ENCODE peak calls at places on chromosomes 11 and 22, in eight cellular contexts. Q, R, C, D, X, A, V and G are unnamed samples.

GRCh38 chr11:36151933-36152580 is 137.2 kb downstream of the COMMD9 start:
- DNase-seq in Q (no peak), X (no peak), V (no peak), R (no peak), A (no peak), D (no peak), C (no peak), G (no peak)

GRCh38 chr22:36317658-36318271 is 64.8 kb downstream of the APOL1 start:
- DNase-seq in Q (no peak), D (no peak), C (no peak), V (peak), R (no peak), X (no peak), A (no peak), G (no peak)

GRCh38 chr22:21707677-21708076 is 27.9 kb downstream of the YPEL1 start:
- DNase-seq in R (no peak), Q (no peak), V (no peak), A (no peak), X (no peak), D (no peak), C (no peak), G (no peak)

GRCh38 chr22:39090426-39091064 is 6.5 kb upstream of the APOBEC3H start:
- DNase-seq in A (no peak), C (peak), D (no peak), V (peak), X (peak), Q (no peak), R (no peak), G (peak)

GRCh38 chr11:61473370-61474025 is 35.1 kb upstream of the LRRC10B start:
- DNase-seq in D (no peak), C (no peak), V (peak), A (no peak), X (no peak), R (no peak), Q (no peak), G (no peak)

GRCh38 chr11:126115820-126116319 is 53.2 kb upstream of the CDON start:
- DNase-seq in X (no peak), A (peak), D (peak), C (peak), V (no peak), Q (peak), R (peak), G (no peak)

GRCh38 chr22:38834215-38834953 is 9.4 kb downstream of the NPTXR start:
- DNase-seq in A (no peak), X (no peak), V (no peak), D (no peak), Q (no peak), R (no peak), C (no peak), G (no peak)

GRCh38 chr22:32708835-32709234 is 92.7 kb upstream of the TIMP3 start:
- DNase-seq in V (no peak), C (peak), X (no peak), D (no peak), A (no peak), Q (no peak), R (peak), G (no peak)

GRCh38 chr22:47089374-47089773 is 326.9 kb downstream of the TBC1D22A start:
- DNase-seq in A (no peak), R (peak), X (no peak), V (no peak), C (no peak), D (no peak), Q (no peak), G (no peak)

GRCh38 chr11:118889796-118890195 is 6.1 kb downstream of the CXCR5 start:
- DNase-seq in Q (no peak), A (peak), X (no peak), C (peak), D (no peak), V (no peak), R (peak), G (no peak)

GRCh38 chr11:61512435-61512834 is 3.9 kb downstream of the LRRC10B start:
- DNase-seq in D (no peak), C (no peak), R (no peak), A (no peak), Q (no peak), V (no peak), X (no peak), G (no peak)

GRCh38 chr11:1860108-1860507 is 7.2 kb downstream of the LSP1 start:
- DNase-seq in X (no peak), R (no peak), V (no peak), C (no peak), D (no peak), A (no peak), Q (no peak), G (no peak)

GRCh38 chr11:2579315-2580060 is 120.3 kb downstream of the KCNQ1OT1 start:
- DNase-seq in Q (no peak), C (peak), V (no peak), R (peak), A (no peak), X (peak), D (peak), G (no peak)

GRCh38 chr11:73185680-73186293 is 32.3 kb upstream of the P2RY2 start:
- DNase-seq in R (peak), Q (no peak), C (no peak), D (no peak), A (peak), X (no peak), V (peak), G (no peak)

GRCh38 chr11:102361100-102362021 is 14.3 kb downstream of the BIRC2 start:
- DNase-seq in V (no peak), X (peak), R (no peak), C (no peak), A (peak), Q (no peak), D (no peak), G (peak)

GRCh38 chr11:73191151-73191550 is 26.9 kb upstream of the P2RY2 start:
- DNase-seq in A (no peak), Q (no peak), X (no peak), C (no peak), D (no peak), R (peak), V (no peak), G (no peak)

GRCh38 chr22:49322861-49323622 is 504.6 kb downstream of the BRD1 start:
- DNase-seq in A (no peak), X (peak), C (no peak), V (no peak), D (no peak), R (no peak), Q (no peak), G (no peak)

GRCh38 chr11:70761094-70761905 is 363.0 kb downstream of the CTTN start:
- DNase-seq in D (no peak), A (no peak), R (no peak), C (no peak), V (no peak), Q (no peak), X (no peak), G (no peak)

GRCh38 chr11:66725646-66726045 is 3.4 kb downstream of the SPTBN2 start:
- DNase-seq in V (no peak), R (no peak), C (no peak), A (peak), X (no peak), Q (no peak), D (peak), G (no peak)

GRCh38 chr11:47236482-47236881 is 12.1 kb downstream of the ACP2 start:
- DNase-seq in A (peak), X (no peak), Q (no peak), V (no peak), C (no peak), D (no peak), R (no peak), G (no peak)

GRCh38 chr11:122804161-122804560 is 34.1 kb upstream of the CRTAM start:
- DNase-seq in X (no peak), A (peak), D (no peak), C (no peak), R (no peak), Q (no peak), V (peak), G (no peak)

GRCh38 chr11:72721689-72722049 is 30.5 kb downstream of the ARAP1 start:
- DNase-seq in D (no peak), R (no peak), Q (no peak), C (no peak), V (no peak), A (peak), X (peak), G (peak)

GRCh38 chr22:38872831-38873248 is 824 bp upstream of the CBX6 start:
- DNase-seq in V (no peak), A (peak), C (peak), D (peak), Q (no peak), R (peak), X (no peak), G (no peak)

GRCh38 chr11:57599381-57599780 is 1.9 kb downstream of the SERPING1 start:
- DNase-seq in R (no peak), D (no peak), A (peak), X (no peak), Q (no peak), C (no peak), V (no peak), G (no peak)

GRCh38 chr22:46007003-46007847 is 30.3 kb upstream of the WNT7B start:
- DNase-seq in R (peak), V (peak), A (peak), X (no peak), C (peak), Q (no peak), D (no peak), G (no peak)

GRCh38 chr22:49046546-49047305 is 780.9 kb downstream of the BRD1 start:
- DNase-seq in C (no peak), V (no peak), R (peak), A (no peak), Q (no peak), D (peak), X (no peak), G (no peak)

GRCh38 chr11:77154381-77155081 is 26.5 kb downstream of the MYO7A start:
- DNase-seq in V (no peak), R (no peak), D (no peak), Q (no peak), X (no peak), A (no peak), C (peak), G (no peak)

GRCh38 chr11:75342966-75343870 is 8.2 kb downstream of the ARRB1 start:
- DNase-seq in V (no peak), X (no peak), Q (no peak), R (no peak), D (no peak), A (no peak), C (no peak), G (no peak)

GRCh38 chr22:35839811-35840739 is 122.4 kb downstream of the APOL5 start:
- DNase-seq in V (peak), R (peak), X (peak), D (peak), Q (peak), A (peak), C (peak), G (no peak)

GRCh38 chr11:94721565-94722292 is 46.4 kb upstream of the AMOTL1 start:
- DNase-seq in A (no peak), V (peak), Q (no peak), X (no peak), C (no peak), D (no peak), R (no peak), G (no peak)

DNA sequence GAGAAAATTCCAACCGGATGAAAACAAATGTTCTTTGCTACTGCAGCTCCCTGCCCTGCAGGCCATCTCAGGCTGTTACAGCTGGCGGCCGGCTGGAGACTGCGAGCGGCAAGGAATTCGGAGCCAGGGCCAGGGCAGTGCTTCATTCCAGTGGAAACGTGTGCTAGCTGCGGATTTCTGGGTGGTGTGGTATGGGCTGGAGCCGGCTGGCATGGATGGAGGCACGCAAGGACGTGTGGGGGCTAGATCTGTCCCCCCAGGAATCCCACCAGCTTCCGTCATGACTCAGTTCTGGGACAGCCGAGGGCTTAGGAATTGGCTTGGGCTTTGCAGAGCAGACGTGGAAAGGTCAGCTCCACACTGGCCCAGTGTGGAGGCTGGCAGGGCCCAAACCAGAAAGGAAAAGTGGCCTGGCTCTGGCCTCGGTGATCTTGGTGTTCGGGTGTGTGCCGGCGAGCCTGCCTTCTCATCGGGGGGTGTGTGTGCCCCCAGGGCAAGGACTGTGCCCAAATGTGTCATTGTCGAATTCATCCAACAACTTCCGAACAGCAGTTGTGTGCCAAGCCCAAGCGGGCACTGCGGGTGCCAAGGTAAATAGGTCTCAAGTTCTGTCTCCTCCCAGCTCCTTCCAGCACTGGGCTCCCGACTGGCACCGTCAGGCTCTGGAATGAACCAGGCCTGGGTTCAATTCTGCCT is 48.1 kb upstream of the SHISAL1 start:
- DNase-seq in Q (no peak), D (no peak), X (no peak), R (peak), A (peak), V (peak), C (no peak), G (no peak)
- TF ChIP-seq CTCF in Q (no peak), D (no peak), X (no peak), R (peak), A (peak), V (peak), C (no peak), G (no peak)

GRCh38 chr11:34941688-34942087 is 25.3 kb downstream of the PDHX start:
- DNase-seq in V (no peak), X (no peak), C (no peak), Q (no peak), D (no peak), R (no peak), A (no peak), G (no peak)

GRCh38 chr11:34944692-34945091 is 28.3 kb downstream of the PDHX start:
- DNase-seq in V (no peak), C (no peak), D (no peak), X (no peak), Q (no peak), A (no peak), R (no peak), G (no peak)

GRCh38 chr11:34936945-34937344 is 20.5 kb downstream of the PDHX start:
- DNase-seq in A (no peak), C (no peak), D (no peak), Q (no peak), V (no peak), R (no peak), X (no peak), G (no peak)

GRCh38 chr11:34938621-34939020 is 22.2 kb downstream of the PDHX start:
- DNase-seq in D (no peak), R (no peak), C (no peak), V (no peak), X (no peak), Q (no peak), A (no peak), G (no peak)

DNA sequence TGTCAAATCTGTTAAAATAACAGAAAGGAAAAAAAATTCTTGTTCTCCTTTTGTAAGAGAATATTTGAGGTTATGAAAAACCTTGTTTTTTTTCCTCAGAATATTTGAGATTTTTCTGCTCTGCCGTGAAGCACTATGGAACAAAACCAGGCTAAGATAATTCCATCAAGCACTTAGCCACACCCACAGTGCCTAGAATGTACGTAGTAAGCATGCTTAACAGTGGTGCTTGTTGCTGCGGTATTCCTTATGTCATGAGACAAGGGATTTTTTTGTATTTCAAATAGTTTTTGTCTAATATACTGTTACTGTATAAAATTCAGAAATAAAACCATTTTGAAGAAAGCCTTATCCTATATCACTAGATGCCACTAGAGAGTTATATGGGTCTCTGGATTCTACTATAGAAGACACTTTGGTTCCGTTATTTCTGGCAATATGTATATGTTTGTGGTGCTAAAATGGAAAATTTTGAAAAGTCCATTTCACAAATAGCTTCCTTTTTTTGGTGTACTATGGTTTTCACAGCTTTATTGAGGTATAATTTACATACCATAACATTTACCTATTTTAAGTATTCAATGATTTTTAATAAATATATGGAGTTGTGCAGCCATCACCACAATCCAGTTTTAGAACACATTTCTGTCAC is 23.7 kb downstream of the PDHX start:
- DNase-seq in D (no peak), V (no peak), A (peak), C (no peak), R (no peak), X (no peak), Q (no peak), G (no peak)
- TF ChIP-seq CTCF in D (no peak), V (peak), A (peak), C (no peak), R (no peak), X (no peak), Q (no peak), G (no peak)

GRCh38 chr11:24739637-24740036 is 242.8 kb downstream of the LUZP2 start:
- DNase-seq in V (no peak), D (no peak), A (no peak), X (no peak), R (no peak), C (no peak), Q (no peak), G (no peak)

GRCh38 chr11:24734742-24735141 is 237.9 kb downstream of the LUZP2 start:
- DNase-seq in C (no peak), V (no peak), Q (no peak), D (no peak), A (no peak), R (no peak), X (no peak), G (no peak)

DNA sequence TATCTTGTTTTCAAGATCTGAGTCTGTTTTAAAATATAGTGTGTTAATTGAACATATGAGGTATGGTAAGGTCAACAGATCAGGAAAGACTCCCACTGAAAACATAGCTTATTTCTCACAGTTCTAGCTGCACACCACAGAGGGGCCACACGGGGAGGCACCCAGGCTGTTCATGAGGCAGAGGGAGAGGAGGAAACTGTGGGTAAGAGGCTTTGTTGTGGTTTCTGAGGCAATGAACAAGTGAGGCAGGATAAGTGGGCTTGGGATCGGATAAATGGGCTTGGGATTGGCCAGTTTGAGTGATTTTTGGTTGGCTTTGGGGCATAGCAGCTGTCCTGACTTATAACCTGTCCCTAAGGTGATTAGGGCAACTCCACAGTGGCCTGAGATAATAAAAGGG is 242.1 kb downstream of the LUZP2 start:
- DNase-seq in R (no peak), D (no peak), C (no peak), A (no peak), V (no peak), Q (no peak), X (no peak), G (no peak)
- TF ChIP-seq CTCF in R (no peak), D (no peak), C (no peak), A (no peak), V (no peak), Q (no peak), X (no peak), G (no peak)

GRCh38 chr11:24383137-24383536 is 113.7 kb upstream of the LUZP2 start:
- DNase-seq in A (no peak), V (no peak), C (no peak), R (no peak), Q (no peak), D (no peak), X (no peak), G (no peak)

GRCh38 chr11:24391165-24391564 is 105.7 kb upstream of the LUZP2 start:
- DNase-seq in V (peak), D (no peak), A (peak), R (no peak), X (no peak), C (no peak), Q (no peak), G (no peak)

GRCh38 chr11:24389575-24389974 is 107.3 kb upstream of the LUZP2 start:
- DNase-seq in Q (no peak), V (no peak), C (no peak), R (no peak), X (no peak), D (no peak), A (no peak), G (no peak)

GRCh38 chr11:24386551-24387404 is 110.1 kb upstream of the LUZP2 start:
- DNase-seq in Q (no peak), R (no peak), C (no peak), D (peak), V (no peak), X (no peak), A (peak), G (no peak)
- TF ChIP-seq CTCF in Q (no peak), R (peak), C (peak), D (peak), V (peak), X (no peak), A (peak), G (no peak)

DNA sequence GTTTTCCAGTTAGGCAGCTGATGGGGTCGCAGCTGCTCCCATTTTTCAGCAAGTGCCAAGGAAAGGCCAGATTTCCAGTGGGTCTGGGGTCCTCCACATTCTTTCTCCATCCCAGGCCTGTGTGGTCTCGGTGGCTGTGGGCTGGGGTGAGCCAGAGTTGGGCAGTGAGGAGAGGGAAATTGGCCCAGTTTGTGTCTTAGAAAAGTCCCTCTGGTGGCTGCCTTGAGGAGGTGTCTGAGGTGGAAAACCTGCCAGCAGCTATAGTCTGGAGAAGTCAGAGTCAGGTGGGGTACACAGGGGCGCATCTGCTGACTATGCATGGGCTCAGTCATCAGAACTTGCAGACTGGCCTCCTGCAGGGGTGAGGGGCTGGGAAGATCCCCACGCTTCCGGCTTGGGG is 30.5 kb downstream of the MRGPRD start:
- DNase-seq in Q (no peak), R (no peak), X (no peak), C (no peak), A (peak), V (no peak), D (no peak), G (no peak)
- TF ChIP-seq CTCF in Q (no peak), R (no peak), X (no peak), C (no peak), A (peak), V (peak), D (peak), G (no peak)